ENCODE peak calls at places on chromosomes 7 and 10, in nine cellular contexts. L is esophagus squamous epithelium; O is CD4-positive, alpha-beta T cell; W is Calu3; J is bronchial epithelial cell; K is NB4; A is choroid plexus epithelial cell; X is endothelial cell; R is pancreas. V is an unnamed sample.

GRCh38 chr7:1523208-1523607 is 7.3 kb upstream of the MAFK start:
- DNase-seq in A (no peak), O (no peak), J (no peak), R (no peak), L (no peak), K (no peak), X (no peak), W (no peak), V (no peak)

GRCh38 chr7:122790132-122790531 is 87.4 kb upstream of the RNF148 start:
- DNase-seq in O (no peak), X (no peak), J (no peak), W (no peak), L (no peak), A (peak), R (no peak), K (peak), V (no peak)

GRCh38 chr10:69766161-69766910 is 35.4 kb upstream of the COL13A1 start:
- DNase-seq in X (no peak), J (no peak), A (peak), W (no peak), R (no peak), O (no peak), K (no peak), L (no peak), V (no peak)

GRCh38 chr10:103551619-103552602 is 58.4 kb downstream of the NEURL1 start:
- DNase-seq in X (no peak), J (no peak), O (no peak), K (peak), L (no peak), W (no peak), A (no peak), R (peak), V (no peak)

GRCh38 chr7:81029523-81029922 is 110.7 kb upstream of the SEMA3C start:
- DNase-seq in W (no peak), K (no peak), J (no peak), A (no peak), X (no peak), O (no peak), L (no peak), R (no peak), V (no peak)

GRCh38 chr7:69657331-69657730 is 59.1 kb downstream of the AUTS2 start:
- DNase-seq in X (no peak), W (no peak), A (no peak), R (no peak), L (no peak), J (no peak), K (no peak), O (no peak), V (no peak)

GRCh38 chr7:158016171-158017087 is 571.2 kb downstream of the PTPRN2 start:
- DNase-seq in K (no peak), O (no peak), A (no peak), W (no peak), X (no peak), L (no peak), R (peak), J (no peak), V (no peak)

GRCh38 chr7:8176370-8177081 is 85.4 kb downstream of the ICA1 start:
- DNase-seq in L (no peak), W (no peak), O (peak), K (peak), R (no peak), A (no peak), J (no peak), X (no peak), V (no peak)

GRCh38 chr7:25803117-25803887 is 348.7 kb upstream of the NFE2L3 start:
- DNase-seq in R (no peak), K (no peak), X (no peak), O (no peak), L (no peak), A (no peak), W (no peak), J (peak), V (no peak)

GRCh38 chr7:93736970-93737369 is 153.6 kb downstream of the TFPI2 start:
- DNase-seq in W (no peak), A (peak), R (no peak), K (no peak), L (no peak), O (no peak), J (no peak), X (no peak), V (no peak)

GRCh38 chr10:5500162-5500670 is 846 bp upstream of the CALML5 start:
- DNase-seq in A (no peak), K (no peak), J (no peak), R (no peak), W (no peak), X (no peak), L (no peak), O (no peak), V (no peak)

GRCh38 chr7:127713758-127714157 is 61.8 kb downstream of the SND1 start:
- DNase-seq in R (no peak), X (no peak), W (no peak), O (no peak), L (no peak), K (no peak), A (no peak), J (no peak), V (no peak)

GRCh38 chr10:124616040-124616835 is 127.9 kb downstream of the FAM53B start:
- DNase-seq in L (no peak), W (no peak), A (no peak), X (no peak), K (no peak), J (no peak), O (no peak), R (no peak), V (no peak)

GRCh38 chr7:45120-46090 is 147.0 kb upstream of the FAM20C start:
- DNase-seq in W (no peak), K (no peak), O (no peak), L (no peak), J (no peak), X (no peak), R (peak), A (no peak), V (no peak)

GRCh38 chr7:159102681-159103381 is 41.8 kb downstream of the VIPR2 start:
- DNase-seq in X (no peak), L (no peak), O (no peak), K (no peak), R (peak), W (no peak), A (no peak), J (no peak), V (no peak)

GRCh38 chr7:44867073-44867990 is 18.0 kb downstream of the PURB start:
- DNase-seq in R (no peak), O (no peak), J (peak), A (peak), K (peak), L (no peak), W (no peak), X (no peak), V (peak)

GRCh38 chr10:8064436-8064835 is 9.9 kb downstream of the GATA3 start:
- DNase-seq in J (no peak), X (no peak), A (no peak), K (no peak), O (no peak), L (no peak), R (no peak), W (no peak), V (no peak)

GRCh38 chr10:14586901-14587300 is 187.8 kb downstream of the FAM107B start:
- DNase-seq in K (no peak), A (no peak), X (no peak), O (peak), J (peak), L (no peak), W (peak), R (no peak), V (no peak)

GRCh38 chr7:5374464-5374863 is 49.2 kb downstream of the TNRC18 start:
- DNase-seq in X (no peak), O (no peak), W (no peak), J (no peak), K (no peak), R (no peak), L (no peak), A (no peak), V (no peak)

GRCh38 chr7:126605056-126605455 is 647.7 kb downstream of the GRM8 start:
- DNase-seq in J (no peak), R (no peak), L (no peak), X (no peak), O (no peak), W (no peak), A (no peak), K (no peak), V (no peak)

GRCh38 chr7:46257766-46258448 is 336.8 kb upstream of the IGFBP3 start:
- DNase-seq in R (no peak), X (no peak), O (no peak), K (no peak), A (peak), L (no peak), W (peak), J (peak), V (no peak)

GRCh38 chr10:73106301-73106700 is 4.0 kb upstream of the NUDT13 start:
- DNase-seq in L (no peak), A (no peak), O (no peak), J (no peak), R (no peak), W (no peak), X (no peak), K (no peak), V (no peak)

GRCh38 chr7:149285581-149285975 is 23.6 kb downstream of the ZNF783 start:
- DNase-seq in X (no peak), K (no peak), R (no peak), O (no peak), J (no peak), L (no peak), A (peak), W (no peak), V (no peak)

GRCh38 chr7:129199406-129199805 is 11.0 kb downstream of the SMO start:
- DNase-seq in X (no peak), R (no peak), W (no peak), J (no peak), O (no peak), A (no peak), K (no peak), L (no peak), V (no peak)

GRCh38 chr10:131650771-131651673 is 249.8 kb upstream of the PPP2R2D start:
- DNase-seq in X (no peak), L (no peak), J (no peak), A (no peak), R (no peak), K (no peak), O (no peak), W (no peak), V (no peak)

GRCh38 chr10:43138757-43139241 is 554 bp downstream of the CSGALNACT2 start:
- DNase-seq in L (no peak), W (no peak), O (peak), A (peak), X (no peak), R (no peak), K (peak), J (peak), V (no peak)

GRCh38 chr10:63128443-63128842 is 4.7 kb upstream of the NRBF2 start:
- DNase-seq in A (peak), R (no peak), K (no peak), W (no peak), O (no peak), X (no peak), J (no peak), L (no peak), V (no peak)

GRCh38 chr7:44194562-44195145 is 5.4 kb upstream of the GCK start:
- DNase-seq in A (no peak), J (no peak), K (no peak), L (no peak), R (no peak), O (no peak), X (no peak), W (no peak), V (no peak)

GRCh38 chr10:107546239-107546638 is 381.7 kb upstream of the SORCS1 start:
- DNase-seq in A (peak), X (no peak), K (peak), J (peak), L (no peak), R (no peak), O (no peak), W (no peak), V (peak)

GRCh38 chr7:1422512-1423265 is 36.6 kb downstream of the MICALL2 start:
- DNase-seq in K (peak), J (no peak), L (no peak), R (no peak), W (no peak), O (no peak), X (no peak), A (peak), V (no peak)

GRCh38 chr7:128108129-128108528 is 76.9 kb upstream of the LRRC4 start:
- DNase-seq in X (no peak), J (no peak), L (no peak), W (no peak), A (no peak), O (no peak), K (no peak), R (no peak), V (no peak)

GRCh38 chr10:101563007-101563406 is 25.1 kb downstream of the POLL start:
- DNase-seq in O (no peak), R (no peak), A (no peak), W (no peak), X (no peak), J (no peak), L (no peak), K (no peak), V (no peak)

GRCh38 chr10:111323567-111323966 is 246.7 kb downstream of the ADRA2A start:
- DNase-seq in L (no peak), X (no peak), A (peak), O (no peak), K (peak), W (no peak), R (no peak), J (no peak), V (no peak)

GRCh38 chr7:55546826-55547225 is 25.5 kb downstream of the VOPP1 start:
- DNase-seq in X (no peak), R (no peak), W (peak), L (no peak), K (peak), A (peak), J (peak), O (no peak), V (peak)

GRCh38 chr7:55549457-55549856 is 22.8 kb downstream of the VOPP1 start:
- DNase-seq in X (no peak), O (no peak), J (no peak), R (no peak), L (no peak), W (no peak), A (no peak), K (no peak), V (no peak)

GRCh38 chr7:55550010-55550409 is 22.3 kb downstream of the VOPP1 start:
- DNase-seq in O (no peak), L (no peak), W (peak), K (no peak), J (no peak), X (no peak), A (no peak), R (peak), V (no peak)

GRCh38 chr7:55548295-55548731 is 24.0 kb downstream of the VOPP1 start:
- DNase-seq in R (no peak), O (no peak), X (no peak), A (no peak), W (no peak), L (no peak), J (no peak), K (no peak), V (no peak)

GRCh38 chr7:55545496-55545895 is 26.8 kb downstream of the VOPP1 start:
- DNase-seq in W (no peak), R (no peak), J (peak), L (no peak), K (no peak), X (no peak), A (peak), O (no peak), V (peak)
- TF ChIP-seq CTCF in W (no peak), R (no peak), J (peak), L (no peak), K (no peak), X (no peak), A (peak), O (no peak), V (peak)

GRCh38 chr7:100398239-100398638 is 25.0 kb downstream of the PILRA start:
- DNase-seq in X (peak), O (no peak), L (no peak), R (no peak), K (no peak), J (no peak), W (no peak), A (no peak), V (no peak)

GRCh38 chr7:100396421-100396982 is 23.2 kb downstream of the PILRA start:
- DNase-seq in K (peak), A (peak), W (no peak), O (no peak), X (no peak), R (no peak), J (no peak), L (no peak), V (no peak)

GRCh38 chr7:100400656-100401055 is 27.4 kb downstream of the PILRA start:
- DNase-seq in O (no peak), A (peak), K (peak), R (no peak), L (no peak), X (peak), J (no peak), W (no peak), V (no peak)

GRCh38 chr7:100400041-100400440 is 26.8 kb downstream of the PILRA start:
- DNase-seq in L (no peak), K (no peak), X (no peak), W (no peak), R (no peak), J (no peak), O (no peak), A (no peak), V (no peak)

DNA sequence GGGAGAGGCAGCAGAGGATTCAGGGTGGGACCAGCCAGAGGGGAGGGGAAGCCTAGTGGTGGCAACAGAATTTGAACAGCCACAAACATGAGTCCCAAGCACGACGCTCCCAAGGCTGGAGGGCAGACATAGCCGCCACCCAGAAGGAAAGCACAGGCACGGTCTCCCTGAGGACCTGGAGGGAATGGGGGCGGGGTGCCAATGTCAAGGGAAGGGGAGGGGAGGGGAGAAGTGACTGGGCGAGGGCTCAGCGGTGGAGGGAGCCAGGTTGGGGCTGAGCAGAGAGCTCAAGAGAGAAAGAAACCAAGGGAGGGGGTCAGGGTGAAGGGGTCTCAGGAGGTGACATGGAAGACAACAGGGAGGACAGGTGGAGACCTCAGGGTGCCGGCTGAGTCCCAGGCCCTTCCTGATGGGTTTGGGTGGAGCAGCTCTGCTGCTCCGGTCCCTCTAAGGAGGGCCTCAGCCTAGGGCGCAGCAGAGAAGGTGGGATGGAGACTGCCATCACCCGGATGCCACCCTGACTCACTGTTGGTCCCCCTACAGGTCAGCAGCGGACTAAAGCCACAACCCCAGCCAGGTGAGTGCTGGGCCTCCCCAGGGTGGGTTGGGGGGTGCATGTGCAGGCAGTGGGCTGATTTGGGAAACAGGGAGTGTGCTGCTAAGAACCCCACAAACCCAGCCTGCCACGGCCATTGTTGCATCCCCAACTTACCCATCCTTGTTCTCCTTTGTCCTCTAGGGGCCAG is 24.2 kb downstream of the PILRA start:
- DNase-seq in W (no peak), A (no peak), J (no peak), R (no peak), X (no peak), L (no peak), O (no peak), K (peak), V (no peak)
- TF ChIP-seq CTCF in W (no peak), A (no peak), J (no peak), R (no peak), X (no peak), L (no peak), O (no peak), K (peak), V (no peak)

DNA sequence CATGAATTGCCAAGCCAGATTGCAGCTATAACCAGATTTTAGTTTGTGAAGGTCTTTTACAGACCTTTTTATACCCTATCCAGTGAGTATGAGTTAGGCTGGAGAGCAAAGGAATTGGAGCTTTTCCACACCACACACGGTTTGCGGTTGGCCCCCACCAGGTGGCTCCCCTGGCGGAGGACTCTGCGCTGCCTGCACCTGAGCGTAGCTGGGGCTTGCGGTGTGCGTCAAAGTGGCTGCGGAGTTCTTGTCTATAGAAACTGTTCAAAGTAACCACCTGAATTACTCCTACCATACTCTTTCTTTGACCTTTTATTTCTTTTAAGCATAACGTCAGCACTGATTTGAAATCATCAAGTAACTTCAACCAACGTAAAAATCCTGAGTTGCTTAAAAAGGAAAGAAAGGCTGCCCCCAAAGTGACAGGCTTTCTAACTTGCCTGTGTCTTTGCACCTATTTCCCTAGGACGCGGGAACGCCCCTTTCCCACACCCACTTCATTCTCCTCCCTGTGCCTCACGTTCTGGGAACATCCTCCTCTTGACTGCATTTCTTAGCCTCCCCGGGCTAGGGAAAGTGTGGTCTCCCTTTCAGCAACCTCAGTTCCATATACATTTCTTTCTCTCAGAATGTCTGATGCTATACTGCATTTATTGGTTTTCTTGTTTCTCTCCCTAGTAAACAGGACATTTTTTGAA is 47.6 kb upstream of the TMEM72 start:
- DNase-seq in K (no peak), A (no peak), J (no peak), L (no peak), X (no peak), R (no peak), W (peak), O (no peak), V (no peak)
- TF ChIP-seq CTCF in K (no peak), A (no peak), J (no peak), L (no peak), X (no peak), R (no peak), W (no peak), O (no peak), V (no peak)

GRCh38 chr10:60207894-60208293 is 181.8 kb downstream of the ANK3 start:
- DNase-seq in R (no peak), J (no peak), O (no peak), A (no peak), X (no peak), W (no peak), L (no peak), K (no peak), V (no peak)

GRCh38 chr10:60206735-60207134 is 182.9 kb downstream of the ANK3 start:
- DNase-seq in X (no peak), J (peak), K (no peak), W (no peak), R (no peak), L (no peak), O (no peak), A (peak), V (peak)

GRCh38 chr10:60200682-60201053 is 189.0 kb downstream of the ANK3 start:
- DNase-seq in X (no peak), J (no peak), W (no peak), L (no peak), A (no peak), R (no peak), O (no peak), K (no peak), V (no peak)

GRCh38 chr10:60205741-60206140 is 183.9 kb downstream of the ANK3 start:
- DNase-seq in W (no peak), A (no peak), J (no peak), R (no peak), X (no peak), K (no peak), L (no peak), O (no peak), V (no peak)

GRCh38 chr10:60203993-60204618 is 185.6 kb downstream of the ANK3 start:
- DNase-seq in J (peak), R (no peak), O (no peak), X (peak), A (peak), K (peak), L (no peak), W (peak), V (peak)
- TF ChIP-seq CTCF in J (peak), R (peak), O (peak), X (peak), A (peak), K (peak), L (peak), W (peak), V (peak)

DNA sequence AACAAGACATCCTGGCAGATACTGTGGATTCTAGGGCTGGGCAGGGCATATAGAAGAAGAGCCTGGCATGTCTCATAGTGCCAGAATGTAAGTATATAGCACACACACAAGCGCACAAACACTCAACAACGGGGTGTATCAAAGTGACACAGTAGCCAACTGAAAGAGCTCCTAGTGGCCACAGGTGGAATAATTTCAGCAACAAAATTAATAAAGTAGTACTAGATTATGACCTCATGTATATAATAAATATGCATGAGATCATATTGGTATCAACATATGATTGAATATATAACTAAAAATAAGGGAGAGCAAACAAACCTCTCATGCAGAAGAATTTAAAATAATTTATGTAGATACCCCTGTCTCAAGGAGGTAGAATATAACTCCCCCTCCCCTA is 72.4 kb upstream of the CXCL12 start:
- DNase-seq in J (no peak), R (no peak), O (no peak), X (no peak), W (no peak), A (no peak), L (no peak), K (no peak), V (no peak)
- TF ChIP-seq CTCF in J (no peak), R (no peak), O (no peak), X (peak), W (no peak), A (peak), L (no peak), K (peak), V (peak)